ENCODE peak calls at places on chromosomes 11 and 22, in four cellular contexts. N is RWPE1; Z is CD4-positive, alpha-beta T cell; S is A549. T is an unnamed sample.

GRCh38 chr11:45091563-45092392 is 54.7 kb upstream of the PRDM11 start:
- DNase-seq in N (no peak), Z (no peak), S (no peak), T (peak)

GRCh38 chr11:77418155-77418980 is 55.5 kb downstream of the PAK1 start:
- DNase-seq in N (no peak), Z (no peak), S (no peak), T (no peak)

GRCh38 chr11:134044514-134045284 is 24.2 kb upstream of the JAM3 start:
- DNase-seq in N (no peak), Z (no peak), S (no peak), T (no peak)

GRCh38 chr11:119479685-119480275 is 56.8 kb upstream of the THY1 start:
- DNase-seq in N (no peak), Z (no peak), S (peak), T (peak)

GRCh38 chr22:45441158-45441557 is 27.7 kb downstream of the RIBC2 start:
- DNase-seq in N (peak), Z (peak), S (peak), T (peak)

GRCh38 chr11:2772544-2773031 is 72.8 kb upstream of the KCNQ1OT1 start:
- DNase-seq in N (peak), Z (no peak), S (no peak), T (peak)

GRCh38 chr22:50083462-50084081 is 1.7 kb downstream of the MLC1 start:
- DNase-seq in N (no peak), Z (no peak), S (no peak), T (no peak)

GRCh38 chr11:82733444-82734119 is at the start of gene FAM181B:
- DNase-seq in N (peak), Z (no peak), S (peak), T (peak)

GRCh38 chr11:32081129-32081641 is 9.7 kb upstream of the RCN1 start:
- DNase-seq in N (no peak), Z (no peak), S (no peak), T (no peak)

GRCh38 chr11:102192349-102193066 is 82.3 kb downstream of the YAP1 start:
- DNase-seq in N (no peak), Z (no peak), S (no peak), T (no peak)

GRCh38 chr11:41879186-41879738 is 419.8 kb upstream of the LRRC4C start:
- DNase-seq in N (no peak), Z (no peak), S (no peak), T (peak)

GRCh38 chr11:65316311-65316978 is 1.8 kb downstream of the CDC42EP2 start:
- DNase-seq in N (peak), Z (no peak), S (no peak), T (no peak)

GRCh38 chr11:15837901-15838489 is 518.4 kb downstream of the SOX6 start:
- DNase-seq in N (no peak), Z (no peak), S (no peak), T (no peak)
- H3K27ac ChIP-seq in N (no peak), Z (no peak), S (no peak), T (no peak)

GRCh38 chr11:8794126-8794525 is 111.5 kb downstream of the RPL27A start:
- DNase-seq in N (no peak), Z (no peak), S (no peak), T (no peak)
- H3K27ac ChIP-seq in N (peak), Z (no peak), S (no peak), T (no peak)

GRCh38 chr11:72741429-72741833 is 10.8 kb downstream of the ARAP1 start:
- DNase-seq in N (peak), Z (no peak), S (no peak), T (no peak)
- H3K27ac ChIP-seq in N (peak), Z (peak), S (no peak), T (no peak)

GRCh38 chr22:40651057-40651456 is 14.5 kb upstream of the MRTFA start:
- DNase-seq in N (no peak), Z (no peak), S (no peak), T (no peak)
- H3K27ac ChIP-seq in N (peak), Z (no peak), S (peak), T (peak)

GRCh38 chr22:39664485-39665200 is 94.1 kb downstream of the CACNA1I start:
- DNase-seq in N (no peak), Z (peak), S (no peak), T (no peak)

GRCh38 chr22:39665661-39666431 is 95.3 kb downstream of the CACNA1I start:
- DNase-seq in N (no peak), Z (no peak), S (no peak), T (no peak)

GRCh38 chr22:39666495-39666894 is 95.9 kb downstream of the CACNA1I start:
- DNase-seq in N (no peak), Z (no peak), S (no peak), T (no peak)

GRCh38 chr22:39665229-39665628 is 94.7 kb downstream of the CACNA1I start:
- DNase-seq in N (no peak), Z (no peak), S (no peak), T (no peak)

GRCh38 chr22:39666926-39667325 is 96.4 kb downstream of the CACNA1I start:
- DNase-seq in N (no peak), Z (no peak), S (no peak), T (no peak)
- H3K27ac ChIP-seq in N (no peak), Z (no peak), S (no peak), T (no peak)